ENCODE peak calls at places on chromosomes 4 and X, in four cellular contexts. W is GM12878, G is K562, O is HepG2. K is an unnamed sample.

GRCh38 chr4:39032218-39033085 is at the start of gene TMEM156:
- DNase-seq in W (peak), G (no peak), O (peak), K (peak)

GRCh38 chrX:77953300-77953699 is 16.1 kb downstream of the PGAM4 start:
- DNase-seq in W (no peak), G (no peak), O (no peak), K (no peak)

GRCh38 chrX:27838176-27838575 is 30.4 kb downstream of the MAGEB10 start:
- DNase-seq in W (no peak), G (no peak), O (no peak), K (no peak)

GRCh38 chrX:27917713-27918500 is 63.3 kb downstream of the DCAF8L1 start:
- DNase-seq in W (no peak), G (no peak), O (no peak), K (no peak)

GRCh38 chr4:103410401-103410800 is 212.3 kb upstream of the CENPE start:
- DNase-seq in W (no peak), G (no peak), O (no peak), K (no peak)

GRCh38 chr4:53908661-53909078 is 155.7 kb downstream of the CHIC2 start:
- DNase-seq in W (peak), G (peak), O (peak), K (peak)

GRCh38 chr4:184534511-184535391 is 60.4 kb upstream of the IRF2 start:
- DNase-seq in W (peak), G (no peak), O (peak), K (no peak)

GRCh38 chrX:11040405-11040804 is 70.7 kb upstream of the HCCS start:
- DNase-seq in W (no peak), G (no peak), O (no peak), K (no peak)

GRCh38 chrX:49282647-49283011 is 13.0 kb downstream of the PPP1R3F start:
- DNase-seq in W (no peak), G (peak), O (no peak), K (peak)

GRCh38 chr4:7926822-7927221 is 12.8 kb downstream of the AFAP1 start:
- DNase-seq in W (no peak), G (no peak), O (no peak), K (no peak)

GRCh38 chr4:17662694-17663093 is 48.3 kb downstream of the MED28 start:
- DNase-seq in W (no peak), G (no peak), O (no peak), K (no peak)

GRCh38 chr4:114890773-114891172 is 222.6 kb downstream of the NDST4 start:
- DNase-seq in W (no peak), G (no peak), O (no peak), K (no peak)

GRCh38 chrX:29952016-29952415 is 263.3 kb upstream of the MAGEB2 start:
- DNase-seq in W (no peak), G (no peak), O (no peak), K (no peak)

GRCh38 chr4:167906851-167907250 is 185.5 kb upstream of the ANXA10 start:
- DNase-seq in W (no peak), G (no peak), O (no peak), K (no peak)

GRCh38 chr4:55768291-55768690 is 51.3 kb upstream of the EXOC1L start:
- DNase-seq in W (no peak), G (no peak), O (peak), K (no peak)

GRCh38 chrX:118928126-118928525 is 46.3 kb upstream of the LONRF3 start:
- DNase-seq in W (no peak), G (no peak), O (no peak), K (no peak)

DNA sequence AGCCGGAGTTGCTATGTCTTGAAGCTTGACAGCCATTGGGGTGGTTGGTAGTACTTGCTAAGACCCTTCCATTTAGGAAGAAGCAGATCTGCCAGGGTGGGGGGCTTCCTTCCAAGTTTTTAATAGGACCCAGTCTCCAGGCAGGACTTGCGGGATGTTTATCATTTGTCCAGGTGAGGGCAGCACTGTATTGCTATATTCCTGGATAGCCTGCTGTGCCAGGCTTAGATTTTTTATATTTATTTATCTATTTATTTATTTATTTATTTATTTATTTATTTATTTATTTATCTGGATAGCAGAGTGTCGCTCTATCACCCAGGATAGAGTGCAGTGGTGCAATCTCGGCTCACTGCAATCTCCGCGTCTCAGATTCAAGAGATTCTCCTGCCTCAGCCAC is 87.4 kb upstream of the CT45A1 start:
- DNase-seq in W (no peak), G (peak), O (peak), K (peak)
- TF ChIP-seq CEBPB in W (no peak), G (no peak), O (no peak), K (no peak)

DNA sequence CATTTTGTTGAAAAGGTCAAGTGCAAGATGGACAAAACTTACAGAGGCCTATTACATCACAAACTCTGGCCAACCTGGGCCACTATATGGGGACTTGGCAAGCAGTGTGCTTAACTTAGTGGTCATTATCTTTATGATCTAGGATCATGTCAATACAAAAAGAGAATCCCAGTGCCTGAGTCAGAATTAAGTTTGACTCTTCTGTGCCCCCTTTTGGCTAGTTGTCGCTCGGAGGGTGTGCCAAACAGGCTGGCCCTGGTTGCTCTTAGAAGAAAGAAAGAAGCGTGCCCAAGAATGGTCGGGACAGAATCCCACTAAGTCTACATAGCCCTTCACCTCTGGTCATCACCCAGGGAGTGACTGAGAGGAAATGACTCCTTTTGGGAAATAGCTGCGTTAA is 100.1 kb downstream of the EIF4E start:
- DNase-seq in W (no peak), G (no peak), O (peak), K (peak)
- TF ChIP-seq ESRRA in W (no peak), G (no peak), O (no peak), K (no peak)

DNA sequence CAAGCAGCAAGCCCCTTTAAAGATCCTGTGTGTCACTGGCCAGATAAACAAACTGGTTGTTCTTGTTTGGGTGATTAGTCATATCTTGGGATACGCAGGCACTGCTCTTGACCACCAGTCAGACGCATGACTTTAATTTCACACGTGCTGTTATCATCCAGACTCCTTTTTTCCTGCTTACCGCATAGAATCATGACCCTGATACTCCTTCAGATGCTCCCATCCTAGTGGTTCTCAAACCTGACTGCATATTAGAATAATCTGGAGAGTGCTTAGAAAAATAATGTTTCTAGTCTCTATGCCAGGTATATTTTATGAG is 78.8 kb downstream of the CLDN22 start:
- DNase-seq in W (no peak), G (peak), O (no peak), K (no peak)
- TF ChIP-seq CEBPB in W (no peak), G (no peak), O (no peak), K (no peak)

GRCh38 chr4:101439926-101440325 is 92.6 kb upstream of the PPP3CA start:
- DNase-seq in W (no peak), G (no peak), O (no peak), K (no peak)
- TF ChIP-seq ESRRA in W (no peak), G (no peak), O (no peak), K (no peak)

GRCh38 chrX:31336419-31336818 is 264.6 kb upstream of the FTHL17 start:
- DNase-seq in W (no peak), G (no peak), O (no peak), K (no peak)

GRCh38 chrX:31333181-31333831 is 261.5 kb upstream of the FTHL17 start:
- DNase-seq in W (no peak), G (no peak), O (no peak), K (no peak)

GRCh38 chrX:31340587-31340986 is 268.7 kb upstream of the FTHL17 start:
- DNase-seq in W (no peak), G (no peak), O (no peak), K (no peak)

GRCh38 chrX:31334997-31335396 is 263.2 kb upstream of the FTHL17 start:
- DNase-seq in W (no peak), G (no peak), O (no peak), K (no peak)

GRCh38 chrX:31337332-31337731 is 265.5 kb upstream of the FTHL17 start:
- DNase-seq in W (no peak), G (no peak), O (no peak), K (no peak)
- TF ChIP-seq CEBPB in W (no peak), G (no peak), O (no peak), K (no peak)

DNA sequence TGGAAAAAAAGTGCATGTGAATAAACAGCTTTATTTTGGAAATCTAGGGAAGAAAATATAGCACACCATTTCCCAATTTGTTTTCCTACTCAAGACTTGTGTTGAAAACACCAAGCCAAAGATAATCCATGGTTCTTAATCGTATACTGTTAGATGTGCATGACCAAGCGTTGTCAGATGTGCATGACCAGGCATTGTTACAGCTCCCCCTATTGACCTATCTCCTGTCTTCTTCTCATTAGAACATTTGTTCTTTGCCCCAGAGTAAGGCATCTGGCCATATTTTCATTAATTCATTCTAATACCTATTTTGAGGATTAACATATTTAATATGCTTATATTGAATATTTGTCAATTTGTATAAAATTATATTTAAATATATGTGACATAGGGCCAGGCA is 14.4 kb upstream of the VCX start:
- DNase-seq in W (no peak), G (no peak), O (peak), K (no peak)
- TF ChIP-seq ESRRA in W (no peak), G (no peak), O (no peak), K (no peak)

GRCh38 chr4:149031399-149031798 is 589.2 kb upstream of the NR3C2 start:
- DNase-seq in W (no peak), G (no peak), O (peak), K (no peak)
- TF ChIP-seq CEBPB in W (no peak), G (no peak), O (no peak), K (no peak)

K was measured in A549.